ENCODE peak calls at places on chromosome 11, in five cellular contexts. V, F, R, C and H are unnamed samples.

GRCh38 chr11:76836613-76837291 is 24.0 kb upstream of the ACER3 start:
- DNase-seq in R (no peak), V (no peak), F (no peak), C (no peak), H (no peak)

GRCh38 chr11:12288934-12289666 is 88.3 kb upstream of the PARVA start:
- DNase-seq in V (no peak), C (no peak), R (no peak), F (no peak), H (no peak)

GRCh38 chr11:44207292-44207691 is 102.6 kb downstream of the ALX4 start:
- DNase-seq in F (no peak), V (no peak), C (no peak), R (peak; percentile 42), H (no peak)

GRCh38 chr11:45646275-45646970 is 19.0 kb downstream of the CHST1 start:
- DNase-seq in C (no peak), R (no peak), V (no peak), F (no peak), H (no peak)

GRCh38 chr11:134535029-134536025 is 123.3 kb upstream of the B3GAT1 start:
- DNase-seq in F (no peak), C (no peak), R (no peak), V (no peak), H (no peak)

GRCh38 chr11:35584321-35584720 is 33.9 kb upstream of the FJX1 start:
- DNase-seq in R (no peak), C (no peak), V (no peak), F (no peak), H (no peak)

GRCh38 chr11:130178441-130178971 is 18.9 kb downstream of the ST14 start:
- DNase-seq in F (no peak), V (no peak), R (no peak), C (no peak), H (no peak)

GRCh38 chr11:20397281-20397680 is 9.8 kb downstream of the PRMT3 start:
- DNase-seq in V (no peak), F (no peak), R (no peak), C (no peak), H (peak; percentile 35)

GRCh38 chr11:62614275-62614674 is 1.2 kb downstream of the ROM1 start:
- DNase-seq in R (no peak), V (no peak), F (no peak), C (no peak), H (no peak)

GRCh38 chr11:18721576-18722292 is 4.3 kb downstream of the IGSF22 start:
- DNase-seq in R (peak; percentile 52), F (peak; percentile 44), V (no peak), C (no peak), H (peak; percentile 71)

GRCh38 chr11:47184711-47185304 is 1.4 kb downstream of the PACSIN3 start:
- DNase-seq in C (no peak), R (no peak), F (peak; percentile 78), V (no peak), H (no peak)

GRCh38 chr11:120136356-120136755 is 1.6 kb downstream of the TRIM29 start:
- DNase-seq in F (no peak), C (no peak), V (no peak), R (no peak), H (no peak)

GRCh38 chr11:73596547-73596946 is 1.4 kb downstream of the FAM168A start:
- DNase-seq in F (no peak), R (no peak), V (no peak), C (no peak), H (no peak)

GRCh38 chr11:67099841-67100324 is 19.2 kb upstream of the KDM2A start:
- DNase-seq in F (no peak), V (no peak), R (no peak), C (no peak), H (no peak)

GRCh38 chr11:6526411-6527135 is 29.5 kb downstream of the DNHD1 start:
- DNase-seq in F (no peak), R (no peak), V (no peak), C (no peak), H (no peak)

GRCh38 chr11:8828055-8828454 is 82.9 kb upstream of the AKIP1 start:
- DNase-seq in V (no peak), R (no peak), C (no peak), F (no peak), H (no peak)

GRCh38 chr11:95788921-95789505 is 569 bp downstream of the FAM76B start:
- DNase-seq in C (no peak), F (no peak), R (peak; percentile 38), V (no peak), H (peak; percentile 40)

GRCh38 chr11:128148208-128148607 is 439.1 kb downstream of the ETS1 start:
- DNase-seq in C (no peak), V (no peak), R (no peak), F (no peak), H (no peak)

GRCh38 chr11:2233693-2234455 is 36.5 kb downstream of the ASCL2 start:
- DNase-seq in C (no peak), R (no peak), F (no peak), V (no peak), H (no peak)

GRCh38 chr11:128725630-128726461 is 32.0 kb downstream of the FLI1 start:
- DNase-seq in R (no peak), C (no peak), V (no peak), F (no peak), H (no peak)

GRCh38 chr11:120257346-120257745 is 17.4 kb downstream of the POU2F3 start:
- DNase-seq in V (no peak), C (no peak), R (no peak), F (no peak), H (no peak)

GRCh38 chr11:17314904-17315426 is 36.6 kb upstream of the NCR3LG1 start:
- DNase-seq in F (no peak), C (no peak), V (no peak), R (no peak), H (no peak)

GRCh38 chr11:60771879-60772525 is 13.1 kb upstream of the MS4A10 start:
- DNase-seq in C (no peak), V (no peak), R (no peak), F (no peak), H (no peak)

GRCh38 chr11:121478226-121478894 is 25.6 kb upstream of the SORL1-AS1 start:
- DNase-seq in C (no peak), R (no peak), F (no peak), V (no peak), H (no peak)

GRCh38 chr11:87097582-87097981 is 59.8 kb downstream of the TMEM135 start:
- DNase-seq in F (no peak), V (no peak), C (no peak), R (peak; percentile 19), H (peak; percentile 67)

GRCh38 chr11:119991022-119991404 is 146.9 kb downstream of the TRIM29 start:
- DNase-seq in R (no peak), F (no peak), V (no peak), C (no peak), H (no peak)

GRCh38 chr11:47306484-47306844 is 36.5 kb downstream of the MADD start:
- DNase-seq in R (no peak), F (no peak), V (no peak), C (no peak), H (no peak)